ENCODE peak calls at places on chromosomes 13 and 19, in four cellular contexts. X is ACHN, Y is NCI-H345, N is fibroblast of mammary gland. W is an unnamed sample.

GRCh38 chr19:15025237-15025636 is 24.0 kb upstream of the CASP14 start:
- DNase-seq in N (no peak), X (peak; percentile 7), Y (no peak), W (no peak)

GRCh38 chr19:33551676-33552075 is 30.1 kb upstream of the PEPD start:
- DNase-seq in X (no peak), Y (no peak), N (no peak), W (no peak)

GRCh38 chr19:19420570-19421301 is 15.3 kb downstream of the GATAD2A start:
- DNase-seq in N (no peak), Y (no peak), X (no peak), W (no peak)

GRCh38 chr19:8935460-8935859 is 74.7 kb downstream of the MUC16 start:
- DNase-seq in X (no peak), N (no peak), Y (no peak), W (no peak)

GRCh38 chr19:29677001-29677781 is 11.9 kb downstream of the PLEKHF1 start:
- DNase-seq in X (no peak), N (no peak), Y (no peak), W (no peak)

GRCh38 chr13:60944863-60945262 is 470.8 kb downstream of the PCDH20 start:
- DNase-seq in X (no peak), N (no peak), Y (no peak), W (no peak)

GRCh38 chr19:7442423-7442822 is 46.4 kb downstream of the PEX11G start:
- DNase-seq in N (peak; percentile 20), X (no peak), Y (no peak), W (no peak)

GRCh38 chr19:7078007-7078406 is 8.5 kb downstream of the ZNF557 start:
- DNase-seq in Y (no peak), N (no peak), X (no peak), W (no peak)

GRCh38 chr19:3868770-3869456 is at the start of gene ZFR2:
- DNase-seq in N (no peak), X (no peak), Y (no peak), W (no peak)

GRCh38 chr13:71867101-71867814 is at the start of gene DACH1:
- DNase-seq in N (peak; percentile 12), X (peak; percentile 33), Y (peak; percentile 71), W (peak; percentile 44)

GRCh38 chr13:18996627-18997051 is 185.0 kb downstream of the TUBA3C start:
- DNase-seq in N (no peak), X (no peak), Y (no peak), W (peak; percentile 89)

GRCh38 chr19:5218963-5219530 is 121.6 kb downstream of the PTPRS start:
- DNase-seq in X (no peak), N (no peak), Y (no peak), W (no peak)

GRCh38 chr13:98507060-98507797 is 69.7 kb downstream of the STK24 start:
- DNase-seq in X (peak; percentile 47), N (peak; percentile 27), Y (peak; percentile 88), W (peak; percentile 64)

GRCh38 chr19:47040869-47041268 is 7.6 kb downstream of the TMEM160 start:
- DNase-seq in X (no peak), N (no peak), Y (no peak), W (no peak)

GRCh38 chr13:110280996-110281688 is 25.8 kb downstream of the COL4A1 start:
- DNase-seq in N (no peak), X (no peak), Y (no peak), W (no peak)

GRCh38 chr13:27933580-27934328 is 14.0 kb downstream of the PDX1 start:
- DNase-seq in X (no peak), N (no peak), Y (no peak), W (no peak)

GRCh38 chr13:26111797-26112196 is 60.0 kb upstream of the SHISA2 start:
- DNase-seq in N (no peak), X (no peak), Y (no peak), W (no peak)

GRCh38 chr19:53333071-53333465 is 481 bp upstream of the ZNF845 start:
- DNase-seq in Y (no peak), N (no peak), X (no peak), W (peak; percentile 47)

GRCh38 chr19:46021531-46022041 is 1.3 kb downstream of the PGLYRP1 start:
- DNase-seq in X (no peak), N (no peak), Y (no peak), W (no peak)

GRCh38 chr13:33206425-33206824 is 79.1 kb downstream of the STARD13 start:
- DNase-seq in X (no peak), Y (no peak), N (peak; percentile 85), W (no peak)

GRCh38 chr19:57034544-57034943 is 85.2 kb upstream of the USP29 start:
- DNase-seq in N (no peak), X (no peak), Y (no peak), W (no peak)

GRCh38 chr13:102089177-102089576 is 312.7 kb downstream of the FGF14 start:
- DNase-seq in X (no peak), N (peak; percentile 19), Y (no peak), W (no peak)

GRCh38 chr19:29217591-29217990 is 4.6 kb upstream of the UQCRFS1 start:
- DNase-seq in N (no peak), Y (no peak), X (no peak), W (no peak)

GRCh38 chr19:15231256-15231655 is 992 bp downstream of the EPHX3 start:
- DNase-seq in N (no peak), Y (no peak), X (no peak), W (no peak)

GRCh38 chr19:48681127-48681470 is 8.3 kb upstream of the NTN5 start:
- DNase-seq in N (peak; percentile 82), X (peak; percentile 85), Y (no peak), W (no peak)

GRCh38 chr19:1618157-1619093 is 13.2 kb upstream of the UQCR11 start:
- DNase-seq in Y (no peak), N (peak; percentile 25), X (peak; percentile 25), W (no peak)

GRCh38 chr19:16587031-16588023 is 15.1 kb upstream of the SLC35E1 start:
- DNase-seq in Y (no peak), N (peak; percentile 66), X (no peak), W (no peak)

GRCh38 chr13:66995366-66995663 is 234.8 kb downstream of the PCDH9 start:
- DNase-seq in Y (no peak), N (no peak), X (no peak), W (no peak)

GRCh38 chr13:110226051-110226562 is 80.8 kb downstream of the COL4A1 start:
- DNase-seq in Y (no peak), N (no peak), X (no peak), W (no peak)